ENCODE peak calls at places on chromosome 4, in seven cellular contexts. One of them, this sample, is unnamed.

GRCh38 chr4:148443550-148444295 is 1.5 kb upstream of the NR3C2 start:
- DNase-seq in PC-3: peak; percentile 5
- DNase-seq in HCT116: no peak
- DNase-seq in astrocyte: no peak
- DNase-seq in MM.1S: peak; percentile 36
- DNase-seq in fibroblast of lung: peak; percentile 3
- DNase-seq in mammary epithelial cell: no peak
- DNase-seq in this sample: peak; percentile 25

GRCh38 chr4:41359069-41359769 is 102.5 kb downstream of the UCHL1 start:
- DNase-seq in mammary epithelial cell: no peak
- DNase-seq in HCT116: no peak
- DNase-seq in MM.1S: no peak
- DNase-seq in astrocyte: no peak
- DNase-seq in fibroblast of lung: no peak
- DNase-seq in PC-3: no peak
- DNase-seq in this sample: peak; percentile 9

GRCh38 chr4:38488891-38489861 is 174.8 kb upstream of the KLF3 start:
- DNase-seq in MM.1S: no peak
- DNase-seq in astrocyte: no peak
- DNase-seq in fibroblast of lung: peak; percentile 25
- DNase-seq in PC-3: no peak
- DNase-seq in HCT116: no peak
- DNase-seq in mammary epithelial cell: no peak
- DNase-seq in this sample: peak; percentile 15

GRCh38 chr4:183256343-183256742 is 63.7 kb downstream of the CLDN22 start:
- DNase-seq in HCT116: no peak
- DNase-seq in PC-3: no peak
- DNase-seq in MM.1S: no peak
- DNase-seq in mammary epithelial cell: no peak
- DNase-seq in astrocyte: no peak
- DNase-seq in fibroblast of lung: no peak
- DNase-seq in this sample: no peak

GRCh38 chr4:126065016-126065415 is 750.3 kb downstream of the FAT4 start:
- DNase-seq in PC-3: no peak
- DNase-seq in astrocyte: no peak
- DNase-seq in HCT116: no peak
- DNase-seq in MM.1S: no peak
- DNase-seq in mammary epithelial cell: no peak
- DNase-seq in fibroblast of lung: no peak
- DNase-seq in this sample: no peak

GRCh38 chr4:109559625-109559982 is 442 bp upstream of the MCUB start:
- DNase-seq in PC-3: no peak
- DNase-seq in fibroblast of lung: no peak
- DNase-seq in HCT116: no peak
- DNase-seq in mammary epithelial cell: no peak
- DNase-seq in MM.1S: no peak
- DNase-seq in astrocyte: peak; percentile 36
- DNase-seq in this sample: no peak

GRCh38 chr4:118927976-118928375 is 39.3 kb downstream of the SYNPO2 start:
- DNase-seq in mammary epithelial cell: no peak
- DNase-seq in HCT116: no peak
- DNase-seq in PC-3: no peak
- DNase-seq in astrocyte: no peak
- DNase-seq in fibroblast of lung: peak; percentile 38
- DNase-seq in MM.1S: no peak
- DNase-seq in this sample: no peak

GRCh38 chr4:143294310-143294709 is 42.4 kb upstream of the GAB1 start:
- DNase-seq in astrocyte: peak; percentile 52
- DNase-seq in mammary epithelial cell: no peak
- DNase-seq in MM.1S: no peak
- DNase-seq in fibroblast of lung: peak; percentile 62
- DNase-seq in PC-3: no peak
- DNase-seq in HCT116: no peak
- DNase-seq in this sample: no peak

GRCh38 chr4:93828830-93829530 is 427 bp downstream of the ATOH1 start:
- DNase-seq in MM.1S: peak; percentile 42
- DNase-seq in PC-3: no peak
- DNase-seq in mammary epithelial cell: no peak
- DNase-seq in fibroblast of lung: peak; percentile 3
- DNase-seq in HCT116: no peak
- DNase-seq in astrocyte: no peak
- DNase-seq in this sample: no peak

GRCh38 chr4:41360911-41361830 is 104.4 kb downstream of the UCHL1 start:
- DNase-seq in astrocyte: no peak
- DNase-seq in MM.1S: no peak
- DNase-seq in fibroblast of lung: peak; percentile 36
- DNase-seq in HCT116: no peak
- DNase-seq in PC-3: peak; percentile 46
- DNase-seq in mammary epithelial cell: peak; percentile 13
- DNase-seq in this sample: peak; percentile 53

GRCh38 chr4:180852743-180853142 is 1390.5 kb upstream of the TENM3 start:
- DNase-seq in fibroblast of lung: no peak
- DNase-seq in PC-3: no peak
- DNase-seq in HCT116: no peak
- DNase-seq in MM.1S: no peak
- DNase-seq in astrocyte: no peak
- DNase-seq in mammary epithelial cell: no peak
- DNase-seq in this sample: peak; percentile 8

GRCh38 chr4:73869130-73870055 is at the start of gene CXCL1:
- DNase-seq in astrocyte: peak; percentile 10
- DNase-seq in MM.1S: no peak
- DNase-seq in HCT116: no peak
- DNase-seq in fibroblast of lung: peak; percentile 33
- DNase-seq in mammary epithelial cell: peak; percentile 66
- DNase-seq in PC-3: peak; percentile 56
- DNase-seq in this sample: no peak
- TF ChIP-seq EZH2 in astrocyte: no peak
- TF ChIP-seq EZH2 in MM.1S: no peak
- TF ChIP-seq EZH2 in HCT116: no peak
- TF ChIP-seq EZH2 in fibroblast of lung: no peak
- TF ChIP-seq EZH2 in mammary epithelial cell: no peak
- TF ChIP-seq EZH2 in PC-3: no peak
- TF ChIP-seq EZH2 in this sample: no peak

DNA sequence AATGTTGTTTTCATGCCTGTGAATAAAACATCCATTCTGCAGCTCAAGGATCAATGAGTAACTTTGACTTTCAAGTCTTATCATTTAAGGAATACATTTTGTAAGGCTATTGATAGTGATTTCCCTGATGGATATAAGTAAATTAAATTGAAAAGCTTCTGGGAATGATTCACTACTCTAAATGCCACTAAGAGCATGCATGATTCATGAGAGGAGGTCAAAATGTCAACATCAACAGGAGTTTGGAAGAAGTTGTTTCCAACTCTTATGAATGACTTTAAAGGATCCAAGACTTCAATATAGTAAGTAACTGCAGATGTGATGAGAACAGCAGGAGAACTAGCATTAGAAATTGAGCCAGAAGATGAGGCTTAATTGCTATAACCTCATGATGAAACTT is 1487.3 kb downstream of the PCDH7 start:
- DNase-seq in HCT116: no peak
- DNase-seq in mammary epithelial cell: peak; percentile 11
- DNase-seq in MM.1S: no peak
- DNase-seq in fibroblast of lung: peak; percentile 6
- DNase-seq in PC-3: peak; percentile 19
- DNase-seq in astrocyte: no peak
- DNase-seq in this sample: no peak
- H3K9me3 ChIP-seq in HCT116: no peaks in the 10 kb centered on the region
- H3K9me3 ChIP-seq in mammary epithelial cell: no peaks in the 10 kb centered on the region
- H3K9me3 ChIP-seq in MM.1S: no peaks in the 10 kb centered on the region
- H3K9me3 ChIP-seq in fibroblast of lung: no peaks in the 10 kb centered on the region
- H3K9me3 ChIP-seq in PC-3: no peaks in the 10 kb centered on the region
- H3K9me3 ChIP-seq in astrocyte: no peaks in the 10 kb centered on the region
- H3K9me3 ChIP-seq in this sample: peaks cover 8% of the 10 kb centered on the region

GRCh38 chr4:110636677-110637407 is 14.0 kb upstream of the PITX2 start:
- DNase-seq in MM.1S: no peak
- DNase-seq in mammary epithelial cell: no peak
- DNase-seq in fibroblast of lung: peak; percentile 46
- DNase-seq in PC-3: no peak
- DNase-seq in astrocyte: peak; percentile 26
- DNase-seq in HCT116: peak; percentile 57
- DNase-seq in this sample: peak; percentile 74
- TF ChIP-seq EZH2 in MM.1S: no peak
- TF ChIP-seq EZH2 in mammary epithelial cell: peak; percentile 65
- TF ChIP-seq EZH2 in fibroblast of lung: peak; percentile 49
- TF ChIP-seq EZH2 in PC-3: no peak
- TF ChIP-seq EZH2 in astrocyte: peak; percentile 99
- TF ChIP-seq EZH2 in HCT116: no peak
- TF ChIP-seq EZH2 in this sample: peak; percentile 36

DNA sequence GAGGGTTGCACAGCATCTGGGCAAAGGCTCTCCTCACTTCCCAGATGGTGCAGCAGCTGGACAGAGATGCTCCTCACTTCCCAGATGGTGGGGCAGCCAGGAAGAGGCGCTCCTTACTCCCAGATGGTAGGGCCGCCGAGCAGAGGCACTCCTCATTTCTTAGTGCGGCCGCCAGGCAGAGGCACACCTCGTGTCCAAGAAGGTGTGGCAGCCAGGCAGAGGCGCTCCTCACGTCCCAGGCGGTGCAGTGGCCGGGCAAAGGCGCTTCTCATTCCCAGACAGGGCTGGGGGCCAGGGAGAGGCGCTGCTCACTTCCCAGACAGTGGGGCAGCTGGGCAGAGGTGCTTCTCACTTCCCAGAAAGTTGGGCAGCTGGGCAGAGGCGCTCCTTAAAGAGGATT is 48.8 kb downstream of the ZNF732 start:
- DNase-seq in fibroblast of lung: no peak
- DNase-seq in PC-3: no peak
- DNase-seq in astrocyte: no peak
- DNase-seq in HCT116: no peak
- DNase-seq in mammary epithelial cell: no peak
- DNase-seq in MM.1S: no peak
- DNase-seq in this sample: no peak
- H3K9me3 ChIP-seq in fibroblast of lung: no peaks in the 10 kb centered on the region
- H3K9me3 ChIP-seq in PC-3: peaks cover 44% of the 10 kb centered on the region
- H3K9me3 ChIP-seq in astrocyte: peaks cover 41% of the 10 kb centered on the region
- H3K9me3 ChIP-seq in HCT116: peaks cover 19% of the 10 kb centered on the region
- H3K9me3 ChIP-seq in mammary epithelial cell: peaks cover 55% of the 10 kb centered on the region
- H3K9me3 ChIP-seq in MM.1S: no peaks in the 10 kb centered on the region
- H3K9me3 ChIP-seq in this sample: peaks cover 71% of the 10 kb centered on the region

This sample was measured in A673.